ENCODE peak calls at places on chromosomes 2 and 18, in eight cellular contexts. M is thyroid gland, B is heart right ventricle, N is left lung, F is sigmoid colon, G is ovary, X is endodermal cell, U is RWPE1. D is an unnamed sample.

GRCh38 chr2:74554821-74555531 is 456 bp downstream of the DOK1 start:
- DNase-seq in M (peak), B (peak), N (peak), F (peak), G (peak), X (peak), U (no peak), D (no peak)

GRCh38 chr2:26671691-26672090 is 20.8 kb upstream of the KCNK3 start:
- DNase-seq in M (no peak), B (no peak), N (peak), F (peak), G (no peak), X (peak), U (no peak), D (no peak)

GRCh38 chr2:118050386-118050785 is 36.5 kb upstream of the CCDC93 start:
- DNase-seq in M (no peak), B (no peak), N (no peak), F (no peak), G (no peak), X (no peak), U (no peak), D (no peak)

GRCh38 chr2:172672999-172673726 is 62.5 kb upstream of the RAPGEF4 start:
- DNase-seq in M (peak), B (no peak), N (no peak), F (no peak), G (no peak), X (no peak), U (peak), D (no peak)

GRCh38 chr2:121648206-121648605 is 1.1 kb downstream of the CLASP1 start:
- DNase-seq in M (no peak), B (no peak), N (no peak), F (no peak), G (peak), X (no peak), U (no peak), D (no peak)

GRCh38 chr2:69538872-69539548 is 101.8 kb upstream of the NFU1 start:
- DNase-seq in M (no peak), B (no peak), N (no peak), F (no peak), G (no peak), X (no peak), U (peak), D (no peak)

GRCh38 chr2:95091885-95092555 is 29.6 kb downstream of the MRPS5 start:
- DNase-seq in M (no peak), B (no peak), N (no peak), F (no peak), G (no peak), X (no peak), U (no peak), D (no peak)

GRCh38 chr2:17719562-17720371 is 33.8 kb downstream of the SMC6 start:
- DNase-seq in M (no peak), B (no peak), N (no peak), F (no peak), G (no peak), X (no peak), U (peak), D (no peak)

GRCh38 chr2:232887171-232887850 is 17.2 kb downstream of the SNORC start:
- DNase-seq in M (no peak), B (no peak), N (no peak), F (no peak), G (peak), X (peak), U (no peak), D (no peak)

GRCh38 chr2:226620176-226620575 is 179.4 kb downstream of the IRS1 start:
- DNase-seq in M (no peak), B (no peak), N (no peak), F (no peak), G (no peak), X (no peak), U (no peak), D (no peak)

GRCh38 chr2:111702119-111702808 is 181.7 kb downstream of the ANAPC1 start:
- DNase-seq in M (peak), B (peak), N (no peak), F (no peak), G (no peak), X (peak), U (peak), D (no peak)

GRCh38 chr18:45993441-45993840 is 26.3 kb upstream of the EPG5 start:
- DNase-seq in M (no peak), B (no peak), N (no peak), F (no peak), G (no peak), X (no peak), U (peak), D (no peak)

GRCh38 chr2:64369706-64370105 is 84.3 kb upstream of the LGALSL start:
- DNase-seq in M (no peak), B (no peak), N (no peak), F (no peak), G (no peak), X (no peak), U (no peak), D (no peak)

GRCh38 chr2:239398536-239398935 is 2.3 kb downstream of the HDAC4 start:
- DNase-seq in M (no peak), B (no peak), N (no peak), F (peak), G (no peak), X (peak), U (no peak), D (no peak)

GRCh38 chr2:142220901-142221300 is 90.1 kb upstream of the LRP1B start:
- DNase-seq in M (no peak), B (peak), N (no peak), F (no peak), G (no peak), X (no peak), U (no peak), D (no peak)

GRCh38 chr18:74331404-74331803 is 15.8 kb downstream of the C18orf63 start:
- DNase-seq in M (no peak), B (no peak), N (no peak), F (no peak), G (no peak), X (no peak), U (peak), D (no peak)

GRCh38 chr18:26479686-26480079 is 68.7 kb downstream of the KCTD1 start:
- DNase-seq in M (peak), B (no peak), N (no peak), F (no peak), G (no peak), X (no peak), U (no peak), D (no peak)

GRCh38 chr2:156892449-156893335 is 364.8 kb upstream of the GALNT5 start:
- DNase-seq in M (peak), B (no peak), N (no peak), F (no peak), G (no peak), X (no peak), U (peak), D (no peak)

GRCh38 chr2:236928353-236929153 is 157.1 kb upstream of the COPS8 start:
- DNase-seq in M (peak), B (peak), N (no peak), F (no peak), G (no peak), X (no peak), U (no peak), D (no peak)

GRCh38 chr2:223855426-223855825 is 18.0 kb upstream of the AP1S3 start:
- DNase-seq in M (no peak), B (no peak), N (no peak), F (no peak), G (no peak), X (no peak), U (no peak), D (no peak)

GRCh38 chr2:145563752-145564615 is 1044.1 kb upstream of the ZEB2 start:
- DNase-seq in M (peak), B (no peak), N (no peak), F (no peak), G (no peak), X (no peak), U (peak), D (no peak)

GRCh38 chr2:70901235-70902066 is 34.2 kb upstream of the ATP6V1B1 start:
- DNase-seq in M (no peak), B (no peak), N (no peak), F (no peak), G (no peak), X (peak), U (no peak), D (no peak)

GRCh38 chr18:8831531-8831930 is 126.2 kb downstream of the MTCL1 start:
- DNase-seq in M (no peak), B (no peak), N (no peak), F (no peak), G (no peak), X (no peak), U (no peak), D (no peak)

GRCh38 chr2:184875911-184876310 is 277.6 kb downstream of the ZNF804A start:
- DNase-seq in M (no peak), B (no peak), N (no peak), F (no peak), G (peak), X (no peak), U (no peak), D (no peak)

GRCh38 chr2:94871226-94872087 is at the start of gene TEKT4:
- DNase-seq in M (peak), B (no peak), N (no peak), F (no peak), G (no peak), X (no peak), U (no peak), D (no peak)

GRCh38 chr18:22674300-22674699 is 256.6 kb upstream of the CTAGE1 start:
- DNase-seq in M (no peak), B (no peak), N (no peak), F (no peak), G (no peak), X (no peak), U (peak), D (no peak)

GRCh38 chr2:65566617-65567016 is 134.2 kb upstream of the SPRED2 start:
- DNase-seq in M (no peak), B (no peak), N (no peak), F (no peak), G (no peak), X (peak), U (peak), D (no peak)

GRCh38 chr18:70276416-70277145 is 12.3 kb upstream of the SOCS6 start:
- DNase-seq in M (no peak), B (no peak), N (no peak), F (no peak), G (no peak), X (no peak), U (no peak), D (no peak)

GRCh38 chr2:7773362-7773973 is 856.3 kb downstream of the RNF144A start:
- DNase-seq in M (peak), B (no peak), N (no peak), F (no peak), G (no peak), X (no peak), U (peak), D (no peak)

GRCh38 chr2:17962874-17963273 is 84.4 kb downstream of the KCNS3 start:
- DNase-seq in M (no peak), B (no peak), N (no peak), F (no peak), G (no peak), X (no peak), U (no peak), D (no peak)

GRCh38 chr18:78792094-78792493 is 187.5 kb upstream of the SALL3 start:
- DNase-seq in M (no peak), B (no peak), N (no peak), F (peak), G (no peak), X (no peak), U (no peak), D (no peak)

GRCh38 chr2:202339052-202339870 is 36.9 kb upstream of the BMPR2 start:
- DNase-seq in M (no peak), B (no peak), N (no peak), F (no peak), G (no peak), X (no peak), U (peak), D (no peak)

GRCh38 chr18:23933407-23933806 is 81.1 kb upstream of the TTC39C start:
- DNase-seq in M (no peak), B (no peak), N (no peak), F (no peak), G (no peak), X (no peak), U (no peak), D (no peak)

GRCh38 chr2:172807011-172807410 is 71.4 kb downstream of the RAPGEF4 start:
- DNase-seq in M (no peak), B (no peak), N (no peak), F (no peak), G (no peak), X (no peak), U (no peak), D (no peak)

GRCh38 chr2:108145551-108145950 is 94.2 kb upstream of the SULT1C3 start:
- DNase-seq in M (no peak), B (no peak), N (no peak), F (no peak), G (no peak), X (no peak), U (peak), D (no peak)

GRCh38 chr18:31760695-31761094 is at the start of gene SLC25A52:
- DNase-seq in M (no peak), B (no peak), N (no peak), F (no peak), G (no peak), X (no peak), U (no peak), D (no peak)

GRCh38 chr2:24708537-24709152 is 84.5 kb downstream of the PTRHD1 start:
- DNase-seq in M (no peak), B (no peak), N (no peak), F (no peak), G (no peak), X (no peak), U (peak), D (no peak)

GRCh38 chr2:203656522-203657287 is 49.7 kb upstream of the CD28 start:
- DNase-seq in M (peak), B (peak), N (peak), F (peak), G (peak), X (peak), U (peak), D (no peak)

DNA sequence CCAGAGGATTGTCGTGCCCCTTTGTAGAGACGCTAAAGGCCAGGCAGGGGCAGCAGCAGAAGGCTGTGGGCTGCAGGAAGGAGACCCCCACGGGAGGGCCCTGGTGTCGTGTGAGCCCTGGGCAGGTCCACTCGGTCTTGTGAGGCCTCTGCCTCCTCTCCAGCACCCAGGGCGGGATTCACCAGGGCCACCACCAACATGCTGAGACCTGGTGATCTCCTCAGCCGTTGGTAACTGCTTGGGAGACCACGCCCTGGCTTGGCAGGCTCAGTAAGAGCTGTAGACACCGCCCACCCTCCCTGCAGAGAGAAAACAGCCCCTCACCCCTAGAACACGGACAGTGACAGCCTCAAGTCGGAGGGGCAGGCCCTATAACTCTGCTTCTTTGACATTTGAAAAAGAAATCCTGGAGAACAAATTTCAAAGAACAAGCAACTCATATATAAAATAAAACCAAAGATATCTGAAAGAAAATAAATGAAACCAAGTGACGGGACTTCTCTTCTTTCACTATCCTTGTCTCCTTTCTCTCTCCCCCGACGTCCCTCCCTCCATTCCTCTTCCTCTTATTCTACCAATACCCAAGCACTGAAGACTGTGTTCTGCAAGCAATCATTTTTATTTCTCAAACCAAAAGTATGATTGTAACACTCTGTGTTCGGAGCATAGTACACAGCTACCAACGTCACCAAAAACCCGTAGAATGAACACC is 21.0 kb downstream of the MBP start:
- DNase-seq in M (no peak), B (no peak), N (peak), F (peak), G (no peak), X (peak), U (peak), D (no peak)
- H3K27ac ChIP-seq in M (no peak), B (peak), N (peak), F (peak), G (no peak), X (no peak), U (peak), D (no peak)

GRCh38 chr2:133602538-133602937 is 34.3 kb upstream of the NCKAP5 start:
- DNase-seq in M (no peak), B (peak), N (no peak), F (no peak), G (no peak), X (no peak), U (no peak), D (no peak)
- H3K27ac ChIP-seq in M (no peak), B (peak), N (no peak), F (no peak), G (no peak), X (no peak), U (peak), D (no peak)

GRCh38 chr2:43164686-43165085 is 61.7 kb downstream of the ZFP36L2 start:
- DNase-seq in M (no peak), B (no peak), N (no peak), F (no peak), G (no peak), X (no peak), U (no peak), D (no peak)

GRCh38 chr2:43160778-43161177 is 65.6 kb downstream of the ZFP36L2 start:
- DNase-seq in M (no peak), B (no peak), N (no peak), F (no peak), G (no peak), X (no peak), U (no peak), D (no peak)

GRCh38 chr2:43163365-43163715 is 63.1 kb downstream of the ZFP36L2 start:
- DNase-seq in M (no peak), B (no peak), N (no peak), F (no peak), G (no peak), X (no peak), U (no peak), D (no peak)

GRCh38 chr2:43159797-43160196 is 66.6 kb downstream of the ZFP36L2 start:
- DNase-seq in M (no peak), B (no peak), N (no peak), F (no peak), G (no peak), X (no peak), U (no peak), D (no peak)

DNA sequence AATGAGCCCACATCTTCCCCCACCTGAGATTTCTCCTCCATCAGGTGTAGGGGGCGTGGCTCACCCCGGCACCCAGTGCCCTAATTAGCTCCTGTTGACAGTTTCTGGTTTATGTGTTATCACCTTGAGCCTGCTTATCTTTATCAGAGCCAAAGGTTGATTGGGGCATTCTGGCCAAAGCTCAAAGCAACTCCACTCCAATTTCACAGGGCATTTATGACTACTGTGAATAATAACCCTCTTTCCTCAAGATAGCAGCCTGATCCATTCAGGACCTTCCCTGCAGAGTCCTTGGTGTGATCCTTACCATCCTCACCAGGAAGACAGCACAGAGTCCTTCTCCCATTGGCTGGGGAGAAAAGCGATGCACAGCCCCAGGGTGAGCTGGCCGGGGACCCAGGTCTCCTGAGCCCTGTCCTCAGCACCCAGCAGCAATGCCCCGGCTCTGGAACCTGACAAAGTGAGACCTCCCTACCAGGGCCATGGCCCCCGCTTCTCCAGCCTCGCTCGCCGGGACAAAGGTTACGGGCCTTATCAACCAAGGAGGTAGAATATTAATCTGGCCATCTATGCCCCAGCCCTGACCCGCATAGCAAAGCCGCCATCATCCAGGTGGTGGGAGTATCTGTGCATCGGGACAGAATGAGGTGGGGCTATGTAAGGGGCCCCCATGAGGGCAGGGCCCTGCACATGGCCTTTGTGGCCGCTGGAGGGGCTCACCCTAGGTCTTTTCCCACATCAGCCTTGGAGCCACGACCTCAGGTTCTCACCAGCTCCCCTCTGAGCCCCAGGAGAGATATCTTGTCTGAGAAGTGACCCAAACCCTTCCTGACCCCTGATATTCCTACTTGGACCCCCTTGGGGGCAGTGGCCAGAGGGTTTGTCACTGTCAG is 64.5 kb downstream of the ZFP36L2 start:
- DNase-seq in M (no peak), B (no peak), N (no peak), F (no peak), G (no peak), X (no peak), U (no peak), D (no peak)
- H3K27ac ChIP-seq in M (no peak), B (no peak), N (no peak), F (no peak), G (no peak), X (no peak), U (peak), D (no peak)

GRCh38 chr2:42908538-42909200 is 116.3 kb upstream of the HAAO start:
- DNase-seq in M (no peak), B (no peak), N (no peak), F (no peak), G (no peak), X (no peak), U (no peak), D (no peak)
- H3K27ac ChIP-seq in M (no peak), B (peak), N (peak), F (peak), G (no peak), X (no peak), U (no peak), D (no peak)

GRCh38 chr2:1097086-1097485 is 146.4 kb downstream of the SNTG2 start:
- DNase-seq in M (no peak), B (no peak), N (no peak), F (no peak), G (no peak), X (no peak), U (no peak), D (no peak)

GRCh38 chr2:1101011-1101410 is 150.4 kb downstream of the SNTG2 start:
- DNase-seq in M (no peak), B (no peak), N (no peak), F (no peak), G (no peak), X (no peak), U (no peak), D (no peak)

GRCh38 chr2:1104364-1104763 is 153.7 kb downstream of the SNTG2 start:
- DNase-seq in M (no peak), B (no peak), N (no peak), F (no peak), G (no peak), X (no peak), U (no peak), D (no peak)

GRCh38 chr2:1099418-1099817 is 148.8 kb downstream of the SNTG2 start:
- DNase-seq in M (no peak), B (no peak), N (no peak), F (no peak), G (no peak), X (no peak), U (no peak), D (no peak)

GRCh38 chr2:1101982-1102381 is 151.3 kb downstream of the SNTG2 start:
- DNase-seq in M (no peak), B (no peak), N (no peak), F (no peak), G (no peak), X (no peak), U (no peak), D (no peak)
- H3K27ac ChIP-seq in M (no peak), B (no peak), N (no peak), F (no peak), G (no peak), X (no peak), U (no peak), D (no peak)